ENCODE peak calls at places on chromosome 5, in four cellular contexts. U, Z, P and J are unnamed samples.

GRCh38 chr5:88883566-88884434 is 816 bp upstream of the MEF2C start:
- DNase-seq in Z (peak), P (no peak), U (no peak), J (peak)

GRCh38 chr5:69432412-69433206 is 17.7 kb downstream of the MARVELD2 start:
- DNase-seq in Z (no peak), P (peak), U (no peak), J (no peak)

GRCh38 chr5:1997640-1998347 is 115.1 kb upstream of the IRX4 start:
- DNase-seq in Z (no peak), U (no peak), P (no peak), J (no peak)

GRCh38 chr5:87074934-87075541 is 192.6 kb upstream of the RASA1 start:
- DNase-seq in Z (no peak), U (no peak), P (peak), J (no peak)

GRCh38 chr5:137192293-137192743 is 306.8 kb downstream of the SPOCK1 start:
- DNase-seq in U (no peak), Z (no peak), P (no peak), J (peak)

GRCh38 chr5:84028093-84028492 is 307.4 kb upstream of the HAPLN1 start:
- DNase-seq in U (no peak), Z (no peak), P (no peak), J (no peak)

GRCh38 chr5:69364414-69364813 is 4.9 kb downstream of the AK6 start:
- DNase-seq in Z (peak), P (no peak), U (peak), J (peak)

GRCh38 chr5:130937046-130937445 is 228.0 kb downstream of the HINT1 start:
- DNase-seq in U (no peak), P (no peak), Z (no peak), J (no peak)

GRCh38 chr5:173313311-173313710 is 14.9 kb downstream of the STC2 start:
- DNase-seq in Z (no peak), P (no peak), U (no peak), J (no peak)

GRCh38 chr5:137035480-137035878 is 463.6 kb downstream of the SPOCK1 start:
- DNase-seq in P (no peak), U (no peak), Z (no peak), J (no peak)

GRCh38 chr5:168315991-168316578 is 24.6 kb downstream of the WWC1 start:
- DNase-seq in Z (no peak), U (peak), P (no peak), J (no peak)

GRCh38 chr5:68216737-68217231 is 1.2 kb downstream of the PIK3R1 start:
- DNase-seq in P (no peak), U (no peak), Z (no peak), J (no peak)

GRCh38 chr5:42791151-42791550 is 20.5 kb downstream of the SELENOP start:
- DNase-seq in Z (no peak), P (no peak), U (no peak), J (no peak)

GRCh38 chr5:112329429-112330090 is 89.5 kb downstream of the EPB41L4A start:
- DNase-seq in Z (no peak), U (no peak), P (peak), J (no peak)

GRCh38 chr5:95216136-95216955 is 68.5 kb downstream of the MCTP1 start:
- DNase-seq in U (no peak), Z (no peak), P (no peak), J (no peak)

GRCh38 chr5:160744253-160745112 is 107.5 kb downstream of the ATP10B start:
- DNase-seq in Z (no peak), P (no peak), U (no peak), J (no peak)

GRCh38 chr5:177447066-177447610 is 524 bp downstream of the PRR7 start:
- DNase-seq in U (no peak), Z (peak), P (no peak), J (peak)

GRCh38 chr5:116135344-116135743 is 50.5 kb downstream of the COMMD10 start:
- DNase-seq in U (no peak), Z (no peak), P (peak), J (no peak)

GRCh38 chr5:152995214-152995725 is 495.2 kb upstream of the GRIA1 start:
- DNase-seq in U (no peak), P (no peak), Z (no peak), J (no peak)

GRCh38 chr5:83029-83428 is 8.9 kb upstream of the PLEKHG4B start:
- DNase-seq in P (no peak), U (no peak), Z (no peak), J (no peak)

GRCh38 chr5:6408627-6409446 is 30.5 kb upstream of the MED10 start:
- DNase-seq in Z (no peak), P (no peak), U (no peak), J (no peak)

GRCh38 chr5:19488786-19489185 is 499.2 kb downstream of the CDH18 start:
- DNase-seq in P (no peak), Z (no peak), U (no peak), J (no peak)

GRCh38 chr5:83586874-83587776 is 115.6 kb downstream of the VCAN start:
- DNase-seq in U (no peak), Z (no peak), P (no peak), J (no peak)

GRCh38 chr5:907366-907765 is 14.7 kb downstream of the TRIP13 start:
- DNase-seq in P (no peak), Z (no peak), U (no peak), J (no peak)

GRCh38 chr5:135020111-135020895 is 13.7 kb downstream of the PITX1 start:
- DNase-seq in P (no peak), U (no peak), Z (no peak), J (peak)

GRCh38 chr5:31090467-31090866 is 103.0 kb upstream of the CDH6 start:
- DNase-seq in P (no peak), U (no peak), Z (no peak), J (no peak)
- TF ChIP-seq ESRRA in P (no peak), U (no peak), Z (no peak), J (no peak)

GRCh38 chr5:64790210-64790609 is 21.5 kb downstream of the CWC27 start:
- DNase-seq in Z (no peak), U (no peak), P (no peak), J (no peak)
- TF ChIP-seq KDM1A in Z (no peak), U (no peak), P (no peak), J (no peak)

DNA sequence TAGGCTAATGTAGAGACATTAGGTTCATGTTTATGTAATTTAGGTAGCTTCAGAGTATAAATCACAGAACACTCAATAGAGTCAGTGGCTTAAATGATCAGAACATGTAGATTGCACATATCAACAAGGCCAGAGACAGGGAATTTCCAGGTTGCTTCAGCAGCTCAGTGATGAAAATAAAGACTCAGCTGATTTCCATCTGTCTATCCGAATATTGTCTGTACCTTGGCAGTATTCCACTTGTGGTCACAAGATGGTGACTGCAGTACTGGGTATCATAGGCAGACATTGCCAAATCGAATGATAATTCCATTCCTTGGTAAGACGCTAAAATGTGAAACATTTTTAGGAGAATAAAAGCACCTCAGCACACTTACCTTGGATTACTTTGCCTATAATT is 702.2 kb downstream of the MAT2B start:
- DNase-seq in P (no peak), Z (no peak), U (no peak), J (no peak)
- TF ChIP-seq ESRRA in P (no peak), Z (no peak), U (no peak), J (no peak)

GRCh38 chr5:9544056-9544455 is 1.8 kb downstream of the SEMA5A start:
- DNase-seq in P (no peak), Z (no peak), U (no peak), J (no peak)

GRCh38 chr5:9544502-9545300 is 1.2 kb downstream of the SEMA5A start:
- DNase-seq in Z (peak), U (peak), P (no peak), J (peak)

GRCh38 chr5:9546973-9547947 is 1.4 kb upstream of the SEMA5A start:
- DNase-seq in P (no peak), Z (no peak), U (no peak), J (no peak)

GRCh38 chr5:9545301-9545958 is 445 bp downstream of the SEMA5A start:
- DNase-seq in U (no peak), Z (no peak), P (no peak), J (no peak)

GRCh38 chr5:9545959-9546851 is at the start of gene SEMA5A:
- DNase-seq in P (no peak), Z (peak), U (no peak), J (no peak)
- TF ChIP-seq KDM1A in P (no peak), Z (no peak), U (no peak), J (no peak)